ENCODE peak calls at places on chromosomes 16 and 17, in ten cellular contexts. T, W, Z, M, N, C, E, H, X and B are unnamed samples.

GRCh38 chr16:66609139-66609510 is 4.6 kb downstream of the CMTM3 start:
- DNase-seq in T (no peak), W (no peak), Z (no peak), M (no peak), N (no peak), C (no peak), E (no peak), H (no peak), X (no peak), B (no peak)

GRCh38 chr17:76246080-76247066 is 6.1 kb upstream of the RNF157 start:
- DNase-seq in T (no peak), W (peak), Z (no peak), M (peak), N (no peak), C (no peak), E (peak), H (no peak), X (no peak), B (no peak)

GRCh38 chr17:34579017-34579946 is at the start of gene TMEM132E:
- DNase-seq in T (peak), W (no peak), Z (peak), M (peak), N (peak), C (peak), E (peak), H (peak), X (no peak), B (no peak)

GRCh38 chr16:70349783-70350182 is 3.1 kb downstream of the DDX19A start:
- DNase-seq in T (no peak), W (no peak), Z (no peak), M (no peak), N (no peak), C (no peak), E (no peak), H (no peak), X (no peak), B (no peak)

GRCh38 chr17:81690066-81690465 is 6.3 kb downstream of the HGS start:
- DNase-seq in T (no peak), W (no peak), Z (no peak), M (no peak), N (no peak), C (no peak), E (no peak), H (no peak), X (no peak), B (no peak)

GRCh38 chr17:36198831-36199465 is 2.4 kb upstream of the CCL3L1 start:
- DNase-seq in T (no peak), W (peak), Z (no peak), M (peak), N (no peak), C (no peak), E (no peak), H (no peak), X (no peak), B (no peak)

GRCh38 chr17:48299760-48300159 is 130.3 kb downstream of the SKAP1 start:
- DNase-seq in T (no peak), W (peak), Z (no peak), M (no peak), N (no peak), C (no peak), E (no peak), H (no peak), X (no peak), B (no peak)

GRCh38 chr17:61283043-61283442 is 116.6 kb upstream of the TBX2 start:
- DNase-seq in T (no peak), W (no peak), Z (no peak), M (no peak), N (no peak), C (no peak), E (no peak), H (no peak), X (no peak), B (no peak)

GRCh38 chr16:80656731-80657150 is 115.9 kb downstream of the DYNLRB2 start:
- DNase-seq in T (no peak), W (peak), Z (no peak), M (peak), N (no peak), C (no peak), E (no peak), H (peak), X (no peak), B (no peak)

GRCh38 chr16:49639739-49640388 is 216.0 kb downstream of the ZNF423 start:
- DNase-seq in T (no peak), W (no peak), Z (peak), M (no peak), N (peak), C (peak), E (no peak), H (peak), X (no peak), B (no peak)

GRCh38 chr16:386641-387156 is 4.9 kb upstream of the PGAP6 start:
- DNase-seq in T (no peak), W (no peak), Z (no peak), M (no peak), N (no peak), C (no peak), E (no peak), H (no peak), X (no peak), B (no peak)

GRCh38 chr17:11264183-11264871 is 23.3 kb downstream of the SHISA6 start:
- DNase-seq in T (no peak), W (peak), Z (no peak), M (no peak), N (no peak), C (no peak), E (no peak), H (no peak), X (no peak), B (no peak)

GRCh38 chr17:27554152-27554551 is 76.8 kb upstream of the LGALS9 start:
- DNase-seq in T (no peak), W (no peak), Z (no peak), M (no peak), N (no peak), C (peak), E (no peak), H (no peak), X (no peak), B (no peak)

GRCh38 chr17:63196772-63197335 is 230.8 kb downstream of the TANC2 start:
- DNase-seq in T (no peak), W (no peak), Z (no peak), M (peak), N (no peak), C (no peak), E (no peak), H (no peak), X (no peak), B (no peak)

GRCh38 chr17:63337579-63337978 is 108.5 kb downstream of the CYB561 start:
- DNase-seq in T (no peak), W (no peak), Z (no peak), M (no peak), N (no peak), C (no peak), E (no peak), H (no peak), X (no peak), B (no peak)

GRCh38 chr17:83006515-83007455 is 72.6 kb upstream of the METRNL start:
- DNase-seq in T (no peak), W (no peak), Z (no peak), M (no peak), N (no peak), C (no peak), E (no peak), H (peak), X (no peak), B (no peak)

GRCh38 chr16:12661656-12662172 is 142.0 kb downstream of the CPPED1 start:
- DNase-seq in T (no peak), W (peak), Z (no peak), M (peak), N (no peak), C (peak), E (no peak), H (peak), X (no peak), B (no peak)

GRCh38 chr17:37239690-37240344 is 136.0 kb upstream of the C17orf78 start:
- DNase-seq in T (no peak), W (peak), Z (no peak), M (peak), N (no peak), C (peak), E (no peak), H (peak), X (no peak), B (no peak)

GRCh38 chr17:19978206-19978802 is 676 bp upstream of the AKAP10 start:
- DNase-seq in T (no peak), W (no peak), Z (no peak), M (peak), N (no peak), C (peak), E (no peak), H (peak), X (no peak), B (no peak)

GRCh38 chr17:65409381-65409780 is 152.1 kb downstream of the AXIN2 start:
- DNase-seq in T (no peak), W (no peak), Z (no peak), M (no peak), N (no peak), C (no peak), E (no peak), H (no peak), X (peak), B (no peak)

GRCh38 chr17:9410285-9410684 is 165.3 kb downstream of the STX8 start:
- DNase-seq in T (no peak), W (no peak), Z (no peak), M (no peak), N (no peak), C (no peak), E (no peak), H (no peak), X (no peak), B (no peak)

GRCh38 chr17:75260679-75261335 is 599 bp downstream of the GGA3 start:
- DNase-seq in T (no peak), W (peak), Z (no peak), M (no peak), N (no peak), C (no peak), E (no peak), H (peak), X (no peak), B (no peak)

GRCh38 chr16:86730086-86730485 is 151.7 kb downstream of the FOXL1 start:
- DNase-seq in T (no peak), W (no peak), Z (no peak), M (no peak), N (no peak), C (no peak), E (no peak), H (no peak), X (no peak), B (no peak)

GRCh38 chr16:85800321-85800669 is 800 bp downstream of the COX4I1 start:
- DNase-seq in T (no peak), W (peak), Z (no peak), M (no peak), N (no peak), C (no peak), E (no peak), H (peak), X (no peak), B (no peak)

GRCh38 chr17:6461792-6462524 is 17.7 kb downstream of the PIMREG start:
- DNase-seq in T (no peak), W (no peak), Z (no peak), M (no peak), N (no peak), C (no peak), E (no peak), H (peak), X (no peak), B (no peak)

GRCh38 chr16:7653746-7654145 is 321.1 kb downstream of the RBFOX1 start:
- DNase-seq in T (no peak), W (no peak), Z (no peak), M (no peak), N (no peak), C (no peak), E (no peak), H (peak), X (no peak), B (no peak)

GRCh38 chr17:55664287-55664686 is 58.4 kb downstream of the TMEM100 start:
- DNase-seq in T (no peak), W (peak), Z (no peak), M (no peak), N (no peak), C (no peak), E (no peak), H (no peak), X (no peak), B (no peak)

GRCh38 chr17:82950525-82951102 is 110.8 kb upstream of the ZNF750 start:
- DNase-seq in T (no peak), W (no peak), Z (no peak), M (no peak), N (no peak), C (no peak), E (no peak), H (no peak), X (no peak), B (no peak)

GRCh38 chr17:44117351-44117750 is 6.1 kb downstream of the HDAC5 start:
- DNase-seq in T (no peak), W (no peak), Z (no peak), M (no peak), N (no peak), C (no peak), E (no peak), H (peak), X (no peak), B (no peak)

GRCh38 chr17:8076502-8077266 is 10.8 kb downstream of the ALOX12B start:
- DNase-seq in T (no peak), W (no peak), Z (no peak), M (no peak), N (no peak), C (no peak), E (no peak), H (no peak), X (no peak), B (no peak)

GRCh38 chr17:1177099-1177996 is 2.4 kb downstream of the ABR start:
- DNase-seq in T (no peak), W (no peak), Z (no peak), M (no peak), N (no peak), C (peak), E (no peak), H (no peak), X (no peak), B (no peak)

GRCh38 chr17:50620848-50621247 is 13.8 kb upstream of the ABCC3 start:
- DNase-seq in T (no peak), W (no peak), Z (no peak), M (no peak), N (no peak), C (no peak), E (no peak), H (peak), X (no peak), B (no peak)

GRCh38 chr17:48834973-48835372 is 4.1 kb downstream of the CALCOCO2 start:
- DNase-seq in T (no peak), W (peak), Z (no peak), M (no peak), N (no peak), C (no peak), E (no peak), H (no peak), X (no peak), B (no peak)

GRCh38 chr16:23509441-23509754 is 896 bp downstream of the GGA2 start:
- DNase-seq in T (no peak), W (no peak), Z (no peak), M (no peak), N (no peak), C (no peak), E (no peak), H (no peak), X (no peak), B (no peak)

GRCh38 chr17:81898029-81898866 is 3.8 kb upstream of the NPB start:
- DNase-seq in T (no peak), W (no peak), Z (no peak), M (no peak), N (no peak), C (peak), E (no peak), H (no peak), X (peak), B (peak)

GRCh38 chr17:81193470-81194224 is 27.6 kb upstream of the AATK start:
- DNase-seq in T (no peak), W (peak), Z (peak), M (no peak), N (no peak), C (no peak), E (no peak), H (no peak), X (no peak), B (no peak)

GRCh38 chr16:4059969-4060368 is 56.3 kb downstream of the ADCY9 start:
- DNase-seq in T (no peak), W (no peak), Z (no peak), M (no peak), N (no peak), C (no peak), E (no peak), H (no peak), X (no peak), B (no peak)

GRCh38 chr16:4060823-4061222 is 55.4 kb downstream of the ADCY9 start:
- DNase-seq in T (no peak), W (no peak), Z (no peak), M (no peak), N (no peak), C (no peak), E (no peak), H (no peak), X (no peak), B (no peak)

GRCh38 chr16:4062212-4062802 is 53.9 kb downstream of the ADCY9 start:
- DNase-seq in T (no peak), W (no peak), Z (no peak), M (no peak), N (no peak), C (no peak), E (no peak), H (no peak), X (no peak), B (no peak)

GRCh38 chr16:4067262-4068001 is 48.8 kb downstream of the ADCY9 start:
- DNase-seq in T (no peak), W (no peak), Z (no peak), M (no peak), N (no peak), C (peak), E (no peak), H (no peak), X (peak), B (no peak)

GRCh38 chr16:4064950-4065352 is 51.3 kb downstream of the ADCY9 start:
- DNase-seq in T (no peak), W (no peak), Z (no peak), M (peak), N (no peak), C (no peak), E (no peak), H (no peak), X (no peak), B (no peak)
- H3K4me3 ChIP-seq in T (peak), W (no peak), Z (no peak), M (peak), N (peak), C (no peak), E (peak), H (no peak), X (no peak), B (no peak)

GRCh38 chr17:4708436-4708835 is 2.0 kb upstream of the ARRB2 start:
- DNase-seq in T (no peak), W (peak), Z (no peak), M (peak), N (no peak), C (no peak), E (no peak), H (peak), X (no peak), B (no peak)
- H3K4me3 ChIP-seq in T (no peak), W (no peak), Z (no peak), M (no peak), N (no peak), C (no peak), E (no peak), H (no peak), X (no peak), B (no peak)

DNA sequence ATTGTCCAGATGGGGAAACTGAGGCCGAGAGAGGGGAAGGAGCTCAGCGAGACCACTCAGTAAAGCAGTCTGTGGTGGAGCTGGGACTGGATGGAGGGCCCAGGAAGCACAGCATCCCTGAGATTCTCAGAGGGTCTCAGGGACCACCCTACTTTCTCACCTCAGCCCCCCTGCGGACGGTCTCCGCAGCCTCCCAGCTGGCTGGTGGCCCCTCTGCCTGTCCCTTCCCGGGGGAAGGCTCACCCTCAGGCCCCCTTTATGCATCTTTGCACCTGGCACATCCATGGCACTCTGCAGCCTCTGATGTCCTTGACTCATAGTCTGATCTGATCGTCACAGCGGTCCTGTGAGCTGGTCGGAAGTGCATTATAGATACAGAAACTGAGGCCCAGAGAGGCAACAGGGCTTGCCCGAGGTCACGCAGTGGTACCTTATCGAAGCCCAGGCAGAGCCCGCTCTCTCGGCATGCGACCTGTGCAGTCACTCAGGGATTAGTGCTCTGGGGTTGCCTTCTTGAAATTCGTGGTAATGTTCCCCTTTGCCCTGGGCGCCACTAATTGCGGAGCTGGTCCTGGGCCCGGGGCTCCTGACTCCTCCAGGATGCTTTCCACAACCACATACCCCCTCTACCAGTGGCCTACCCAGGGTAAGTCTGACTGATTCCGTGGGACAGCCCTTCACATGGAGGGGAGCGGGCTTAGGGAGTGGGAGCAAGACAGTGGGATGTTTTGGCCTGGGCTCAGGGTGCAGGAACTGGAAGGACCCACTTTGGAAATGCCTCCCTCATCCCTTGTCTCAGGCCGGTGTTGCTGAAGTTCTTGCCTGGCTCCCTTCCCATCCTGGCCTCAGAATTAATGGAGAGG is 24.4 kb downstream of the RAB11FIP4 start:
- DNase-seq in T (no peak), W (no peak), Z (no peak), M (no peak), N (no peak), C (no peak), E (no peak), H (no peak), X (no peak), B (no peak)
- H3K4me3 ChIP-seq in T (no peak), W (no peak), Z (no peak), M (no peak), N (no peak), C (no peak), E (no peak), H (no peak), X (no peak), B (no peak)

DNA sequence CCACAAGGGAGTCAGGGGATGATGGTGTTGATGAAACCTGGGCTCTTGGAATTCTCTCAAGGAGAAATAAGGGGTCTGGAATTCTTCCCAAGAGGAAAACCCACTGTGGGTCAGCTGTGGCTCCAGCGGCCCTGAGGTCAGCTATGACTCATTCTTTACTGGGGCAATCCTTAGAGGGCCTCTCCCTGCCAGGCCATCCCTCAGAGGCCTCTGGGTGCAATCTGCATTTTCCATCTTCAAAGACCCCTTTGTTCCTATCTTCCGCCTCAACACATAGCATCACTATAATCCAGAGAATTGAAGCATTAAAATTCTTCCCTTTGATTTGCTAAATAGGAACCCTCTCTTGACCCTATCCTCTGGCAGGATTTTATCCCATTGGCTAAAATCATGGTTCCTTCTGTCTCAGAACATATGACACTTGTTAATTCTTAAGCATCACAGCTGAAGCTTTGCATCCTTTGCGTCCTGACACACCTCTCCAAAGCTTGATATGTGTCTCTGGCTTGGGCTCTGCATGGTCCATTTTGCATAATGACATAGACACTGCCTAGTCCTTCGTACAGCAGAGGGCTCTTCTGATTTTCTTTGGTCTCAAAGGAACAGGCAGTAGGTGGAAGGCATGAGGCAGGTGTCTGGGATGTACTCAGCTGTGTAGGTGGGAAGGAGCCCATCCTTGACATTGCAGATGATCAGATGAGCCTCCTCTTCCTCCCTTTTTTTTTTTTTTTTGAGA is 4.4 kb upstream of the KRT37 start:
- DNase-seq in T (no peak), W (no peak), Z (no peak), M (no peak), N (no peak), C (peak), E (no peak), H (peak), X (no peak), B (no peak)
- H3K4me3 ChIP-seq in T (no peak), W (no peak), Z (no peak), M (no peak), N (no peak), C (no peak), E (no peak), H (no peak), X (no peak), B (no peak)